ENCODE peak calls at places on chromosomes 13 and 19, in five cellular contexts. I, B, M, E and P are unnamed samples. For H3K36me3, the result is how much of the 10 kb centered on the place peaks cover.

GRCh38 chr13:33322474-33322827 is 36.9 kb upstream of the STARD13 start:
- DNase-seq in I (peak), B (no peak), E (peak), M (no peak), P (no peak)

GRCh38 chr13:33497146-33497845 is 211.7 kb upstream of the STARD13 start:
- DNase-seq in B (no peak), E (no peak), I (no peak), M (no peak), P (no peak)

GRCh38 chr19:17483605-17484002 is 13.3 kb downstream of the SLC27A1 start:
- DNase-seq in E (no peak), M (no peak), B (no peak), I (no peak), P (no peak)

GRCh38 chr19:19119325-19120237 is 18.7 kb downstream of the TMEM161A start:
- DNase-seq in M (no peak), E (no peak), B (no peak), I (no peak), P (no peak)

GRCh38 chr13:23350009-23350408 is 83.5 kb downstream of the SACS start:
- DNase-seq in I (no peak), E (no peak), B (no peak), M (no peak), P (no peak)

GRCh38 chr13:40969169-40969901 is 49.8 kb downstream of the ELF1 start:
- DNase-seq in M (peak), B (no peak), I (no peak), E (no peak), P (no peak)

GRCh38 chr19:34428549-34429285 is 536 bp downstream of the UBA2 start:
- DNase-seq in M (no peak), B (peak), I (peak), E (peak), P (peak)

GRCh38 chr19:8831373-8831772 is 731 bp downstream of the ZNF558 start:
- DNase-seq in B (no peak), I (no peak), E (no peak), M (no peak), P (no peak)

GRCh38 chr19:33285441-33285927 is 16.9 kb downstream of the CEBPA start:
- DNase-seq in M (no peak), B (no peak), E (no peak), I (no peak), P (no peak)

GRCh38 chr13:70339738-70340137 is 231.5 kb upstream of the KLHL1 start:
- DNase-seq in E (no peak), I (peak), B (peak), M (no peak), P (no peak)

GRCh38 chr19:10505583-10506229 is 2.5 kb upstream of the KEAP1 start:
- DNase-seq in M (peak), E (peak), I (peak), B (peak), P (peak)

GRCh38 chr19:7868326-7868670 is 5.9 kb downstream of the PRR36 start:
- DNase-seq in I (peak), M (no peak), E (no peak), B (no peak), P (no peak)

GRCh38 chr13:93736111-93736510 is 509.5 kb downstream of the GPC6 start:
- DNase-seq in B (no peak), I (no peak), M (no peak), E (no peak), P (no peak)

GRCh38 chr19:51479531-51480331 is 1.4 kb downstream of the CEACAM18 start:
- DNase-seq in I (no peak), B (no peak), E (no peak), M (no peak), P (no peak)

GRCh38 chr19:13959141-13959961 is 7.0 kb downstream of the DCAF15 start:
- DNase-seq in I (no peak), B (no peak), E (no peak), M (no peak), P (no peak)

GRCh38 chr19:13957107-13957506 is 4.8 kb downstream of the DCAF15 start:
- DNase-seq in M (no peak), I (peak), B (no peak), E (no peak), P (no peak)

GRCh38 chr19:13956365-13956744 is 4.0 kb downstream of the DCAF15 start:
- DNase-seq in M (no peak), E (no peak), I (no peak), B (no peak), P (no peak)

GRCh38 chr19:13959962-13960862 is 7.9 kb downstream of the DCAF15 start:
- DNase-seq in I (peak), B (no peak), M (no peak), E (peak), P (no peak)

DNA sequence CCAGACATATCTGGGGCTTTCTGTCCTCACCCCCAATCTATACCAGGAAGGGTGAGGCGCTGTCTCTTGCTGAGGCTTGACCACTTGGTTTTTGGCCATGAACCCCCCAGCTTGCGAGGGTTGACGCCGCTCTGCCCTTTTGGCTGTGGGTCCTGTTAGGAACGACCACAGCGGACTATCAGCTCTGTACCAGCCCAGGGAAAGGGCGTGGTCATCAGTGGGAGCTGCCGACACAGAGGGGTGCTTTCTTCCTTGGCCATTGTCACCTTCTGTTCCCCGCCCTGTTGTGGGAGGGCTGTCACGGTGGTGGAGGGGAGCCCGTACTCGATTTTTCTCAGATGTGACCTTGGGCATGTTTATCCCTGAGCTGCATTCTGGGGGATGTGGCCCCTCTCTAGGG is 5.7 kb downstream of the DCAF15 start:
- DNase-seq in B (no peak), M (no peak), E (no peak), I (no peak), P (no peak)
- H3K36me3 ChIP-seq in B (under half), M (half or more), E (half or more), I (under half), P (under half)

DNA sequence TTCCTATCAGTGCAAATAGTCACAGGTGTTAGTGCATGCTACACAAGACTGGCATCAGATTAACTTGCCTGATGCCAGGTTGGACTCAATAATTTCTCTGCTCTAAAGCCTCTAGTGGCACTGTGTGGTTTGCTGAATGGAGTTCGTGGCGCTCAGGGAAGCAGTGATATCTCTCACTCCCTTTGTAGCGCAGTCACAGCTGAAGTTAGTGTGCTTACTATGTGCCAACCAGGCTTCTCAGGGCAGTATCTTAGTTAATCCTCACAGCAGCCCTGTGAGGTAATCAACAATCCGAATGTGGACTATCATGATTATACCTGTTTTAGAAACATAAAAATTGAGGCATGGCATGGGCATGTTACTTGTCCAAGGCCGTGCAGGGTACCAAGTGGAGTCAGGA is 190.3 kb downstream of the LMO7 start:
- DNase-seq in M (no peak), I (no peak), E (no peak), B (no peak), P (no peak)
- H3K36me3 ChIP-seq in M (under half), I (under half), E (under half), B (under half), P (under half)

GRCh38 chr13:113629814-113630213 is 28.2 kb downstream of the ATP4B start:
- DNase-seq in M (no peak), I (no peak), E (no peak), B (no peak), P (no peak)
- H3K36me3 ChIP-seq in M (under half), I (under half), E (under half), B (under half), P (under half)

DNA sequence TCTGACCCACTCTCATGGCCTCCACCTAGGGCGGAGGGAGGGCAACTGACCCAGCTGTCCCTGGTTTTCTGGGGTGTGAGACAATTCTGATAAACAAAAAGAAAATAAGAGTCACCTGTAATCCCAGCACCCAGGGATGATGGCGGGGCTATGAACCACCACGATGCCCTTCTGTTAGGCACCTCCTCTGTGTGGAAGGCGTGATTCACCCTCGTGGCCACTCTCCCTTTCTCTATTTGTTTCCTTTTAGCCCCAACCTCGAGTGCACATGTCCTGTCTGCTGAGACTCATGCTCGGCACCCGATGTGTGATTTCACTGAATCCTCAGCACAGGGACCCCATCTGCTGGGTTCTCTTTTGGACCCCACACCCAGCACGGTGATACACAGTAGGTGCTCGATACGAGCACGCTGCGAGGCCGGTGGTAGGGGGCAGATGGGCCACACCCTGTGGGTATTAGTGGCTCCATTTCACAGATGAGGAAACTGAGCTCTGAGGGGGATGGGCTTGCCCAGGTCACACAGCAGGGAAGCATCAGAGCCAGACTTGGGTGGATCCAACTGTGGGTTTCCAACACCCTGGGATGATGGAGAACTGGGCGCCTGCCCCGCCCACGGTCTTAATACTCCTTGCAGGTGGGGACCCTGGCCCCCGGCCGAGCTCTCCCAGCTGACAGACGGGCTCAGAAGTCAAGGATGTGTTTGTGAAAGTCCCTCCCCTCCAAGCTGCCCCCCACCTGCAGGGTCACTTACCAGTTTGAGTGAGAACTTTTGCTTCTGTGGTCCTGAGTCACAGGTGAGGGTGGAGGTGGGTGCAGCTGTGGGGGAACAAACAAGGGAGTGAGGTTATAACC is 24.9 kb downstream of the VRK3 start:
- DNase-seq in M (no peak), B (no peak), E (no peak), I (no peak), P (no peak)
- H3K36me3 ChIP-seq in M (half or more), B (under half), E (half or more), I (under half), P (under half)

DNA sequence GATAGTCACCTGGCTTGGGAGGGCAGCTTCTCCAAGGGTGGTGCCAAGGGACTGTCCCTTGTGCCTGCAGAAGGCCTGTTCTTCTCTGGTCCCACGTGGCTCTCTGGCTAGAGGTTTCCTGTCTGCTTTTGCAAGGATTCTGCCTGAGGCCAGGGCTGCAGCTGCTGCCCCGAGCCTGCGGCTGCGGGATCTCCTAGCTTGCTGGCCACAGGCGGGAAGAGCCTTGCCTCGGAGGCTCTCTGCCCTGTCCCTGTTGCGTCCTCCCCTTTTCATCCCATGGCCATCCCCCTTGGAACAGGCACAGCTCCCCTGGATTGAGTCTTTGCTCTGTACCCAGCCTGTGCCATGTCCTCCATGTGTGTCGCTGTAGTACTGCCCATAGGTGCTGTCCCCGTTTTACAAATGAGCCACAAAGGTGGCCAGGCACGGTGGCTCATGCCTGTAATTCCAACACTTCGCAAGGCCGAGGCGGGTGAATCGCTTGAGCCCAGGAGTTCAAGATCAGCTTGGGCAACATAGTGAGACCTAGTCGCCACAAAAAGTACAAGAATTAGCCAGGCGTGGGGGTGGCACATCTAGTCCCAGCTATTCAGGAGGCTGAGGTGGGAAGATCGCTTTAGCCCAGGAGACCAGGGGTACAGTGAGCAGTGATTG is 9.1 kb downstream of the IRF3 start:
- DNase-seq in I (no peak), M (no peak), E (no peak), B (no peak), P (no peak)
- H3K36me3 ChIP-seq in I (under half), M (half or more), E (half or more), B (under half), P (half or more)

GRCh38 chr19:14410054-14410774 is 8.9 kb downstream of the DDX39A start:
- DNase-seq in B (no peak), M (no peak), I (no peak), E (no peak), P (no peak)
- H3K36me3 ChIP-seq in B (under half), M (half or more), I (under half), E (half or more), P (half or more)

DNA sequence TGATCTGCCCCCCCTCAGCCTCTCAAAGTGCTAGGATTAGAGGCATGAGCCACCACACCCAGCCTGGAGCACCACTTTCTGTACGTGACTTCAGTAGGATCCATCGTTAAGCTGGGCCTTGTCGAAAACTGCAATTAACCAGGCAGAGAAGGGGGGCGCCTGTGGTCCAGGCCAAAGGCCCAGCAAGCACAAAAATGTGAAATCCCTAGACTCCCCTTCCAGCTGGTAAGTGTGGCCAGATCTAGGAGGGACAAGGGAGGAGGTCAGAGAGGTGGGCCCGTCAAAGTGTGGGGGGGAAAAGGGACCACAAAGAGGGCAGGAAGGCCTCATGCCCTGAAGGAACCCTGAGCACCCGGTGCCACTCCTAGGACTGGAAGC is 13.8 kb downstream of the DDX39A start:
- DNase-seq in B (no peak), I (no peak), E (no peak), M (no peak), P (no peak)
- H3K36me3 ChIP-seq in B (under half), I (under half), E (half or more), M (half or more), P (half or more)

GRCh38 chr13:73473016-73473415 is 414.2 kb downstream of the KLF5 start:
- DNase-seq in E (no peak), B (no peak), I (no peak), M (no peak), P (no peak)
- H3K36me3 ChIP-seq in E (under half), B (under half), I (under half), M (under half), P (under half)